ENCODE peak calls at places on chromosomes 5 and 9, in four cellular contexts. One of them, this sample, is unnamed.

GRCh38 chr5:6359941-6360683 is 18.2 kb downstream of the MED10 start:
- DNase-seq in GM23338: peak
- DNase-seq in MCF 10A: no peak
- DNase-seq in CD4-positive, alpha-beta T cell: peak
- DNase-seq in this sample: peak

GRCh38 chr5:57745676-57746075 is 263.1 kb upstream of the ACTBL2 start:
- DNase-seq in MCF 10A: no peak
- DNase-seq in CD4-positive, alpha-beta T cell: no peak
- DNase-seq in GM23338: no peak
- DNase-seq in this sample: no peak

GRCh38 chr5:87735918-87736317 is 323.2 kb upstream of the CCNH start:
- DNase-seq in CD4-positive, alpha-beta T cell: no peak
- DNase-seq in GM23338: no peak
- DNase-seq in MCF 10A: no peak
- DNase-seq in this sample: no peak

GRCh38 chr5:14743601-14744295 is 79.2 kb downstream of the OTULIN start:
- DNase-seq in MCF 10A: peak
- DNase-seq in CD4-positive, alpha-beta T cell: no peak
- DNase-seq in GM23338: no peak
- DNase-seq in this sample: no peak

GRCh38 chr5:5418764-5419163 is 3.7 kb upstream of the ICE1 start:
- DNase-seq in CD4-positive, alpha-beta T cell: no peak
- DNase-seq in MCF 10A: no peak
- DNase-seq in GM23338: peak
- DNase-seq in this sample: no peak

GRCh38 chr5:88275574-88275973 is 6.9 kb upstream of the TMEM161B start:
- DNase-seq in GM23338: no peak
- DNase-seq in CD4-positive, alpha-beta T cell: no peak
- DNase-seq in MCF 10A: no peak
- DNase-seq in this sample: no peak

GRCh38 chr9:129102791-129103594 is 7.6 kb downstream of the CRAT start:
- DNase-seq in GM23338: peak
- DNase-seq in MCF 10A: peak
- DNase-seq in CD4-positive, alpha-beta T cell: no peak
- DNase-seq in this sample: peak

GRCh38 chr5:170277953-170278352 is 19.6 kb downstream of the LCP2 start:
- DNase-seq in CD4-positive, alpha-beta T cell: no peak
- DNase-seq in GM23338: peak
- DNase-seq in MCF 10A: no peak
- DNase-seq in this sample: peak

GRCh38 chr9:105148328-105149006 is 96.0 kb upstream of the SLC44A1 start:
- DNase-seq in CD4-positive, alpha-beta T cell: no peak
- DNase-seq in GM23338: peak
- DNase-seq in MCF 10A: no peak
- DNase-seq in this sample: peak

GRCh38 chr5:138033916-138034315 is 1.0 kb upstream of the FAM13B start:
- DNase-seq in MCF 10A: no peak
- DNase-seq in CD4-positive, alpha-beta T cell: no peak
- DNase-seq in GM23338: no peak
- DNase-seq in this sample: no peak

GRCh38 chr5:77229887-77230286 is 19.4 kb downstream of the PDE8B start:
- DNase-seq in MCF 10A: no peak
- DNase-seq in CD4-positive, alpha-beta T cell: no peak
- DNase-seq in GM23338: no peak
- DNase-seq in this sample: no peak

GRCh38 chr5:77231470-77232138 is 21.1 kb downstream of the PDE8B start:
- DNase-seq in GM23338: peak
- DNase-seq in CD4-positive, alpha-beta T cell: no peak
- DNase-seq in MCF 10A: no peak
- DNase-seq in this sample: peak

GRCh38 chr5:77232545-77232944 is 22.1 kb downstream of the PDE8B start:
- DNase-seq in CD4-positive, alpha-beta T cell: no peak
- DNase-seq in GM23338: no peak
- DNase-seq in MCF 10A: no peak
- DNase-seq in this sample: no peak

GRCh38 chr5:77232959-77233358 is 22.5 kb downstream of the PDE8B start:
- DNase-seq in GM23338: no peak
- DNase-seq in CD4-positive, alpha-beta T cell: no peak
- DNase-seq in MCF 10A: no peak
- DNase-seq in this sample: peak

DNA sequence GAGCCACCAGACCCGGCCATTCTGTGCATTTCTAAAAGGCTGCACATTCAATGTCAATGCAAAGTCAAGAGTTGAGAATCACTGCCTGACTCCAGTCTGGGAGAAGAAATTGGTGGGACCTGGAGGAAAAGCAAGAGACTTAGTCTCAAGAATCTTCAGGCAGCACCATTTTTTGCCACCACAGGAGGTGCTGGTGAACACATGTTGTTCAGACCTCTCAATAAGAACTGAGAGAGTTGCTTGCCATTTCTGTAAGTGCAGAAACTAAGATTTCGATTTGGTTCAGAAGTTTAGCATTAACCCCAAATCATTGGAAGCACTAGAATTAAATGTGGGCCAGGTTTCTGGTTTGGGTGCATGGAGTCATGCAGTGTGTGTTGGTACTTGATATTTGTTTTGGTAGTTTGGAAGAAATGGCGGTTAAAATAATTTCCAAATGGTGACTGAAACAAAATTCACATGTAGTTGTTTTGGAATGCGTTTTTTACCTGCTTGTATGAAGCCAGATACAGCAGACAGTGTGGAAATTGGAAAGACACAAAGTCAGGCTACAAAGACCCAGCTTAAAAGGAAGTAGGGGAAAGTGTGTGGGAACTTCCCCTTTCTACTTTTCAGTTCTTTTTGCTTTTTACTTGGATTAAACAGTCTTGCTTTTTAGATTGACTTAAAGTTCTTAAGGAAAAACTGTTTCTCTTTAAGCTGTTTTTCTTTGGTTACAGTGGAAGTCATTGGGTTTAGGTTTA is 20.4 kb downstream of the PDE8B start:
- DNase-seq in GM23338: peak
- DNase-seq in CD4-positive, alpha-beta T cell: no peak
- DNase-seq in MCF 10A: peak
- DNase-seq in this sample: peak
- TF ChIP-seq CTCF in GM23338: peak
- TF ChIP-seq CTCF in CD4-positive, alpha-beta T cell: no peak
- TF ChIP-seq CTCF in MCF 10A: no peak
- TF ChIP-seq CTCF in this sample: peak

DNA sequence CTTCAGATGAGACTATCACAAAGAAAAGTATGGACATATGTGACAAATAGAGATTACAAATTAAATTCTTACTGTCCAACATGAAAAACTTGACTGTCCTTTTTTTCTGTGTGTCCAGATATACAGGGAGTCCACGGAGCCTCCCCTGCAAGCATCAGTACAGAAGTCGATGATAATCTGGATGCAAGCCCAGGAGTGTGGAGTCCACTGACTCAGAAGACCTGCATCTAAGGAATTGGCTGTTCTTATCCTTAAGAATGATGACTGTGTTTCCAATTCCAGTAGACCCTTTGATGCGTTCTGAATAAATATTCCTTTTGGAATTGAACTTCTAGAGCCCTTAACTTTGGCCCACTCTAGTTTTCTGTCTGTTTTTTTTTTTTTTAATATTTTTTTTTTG is 56.7 kb upstream of the TAF11L2 start:
- DNase-seq in GM23338: no peak
- DNase-seq in CD4-positive, alpha-beta T cell: no peak
- DNase-seq in MCF 10A: peak
- DNase-seq in this sample: no peak
- TF ChIP-seq CTCF in GM23338: no peak
- TF ChIP-seq CTCF in CD4-positive, alpha-beta T cell: no peak
- TF ChIP-seq CTCF in MCF 10A: no peak
- TF ChIP-seq CTCF in this sample: no peak

DNA sequence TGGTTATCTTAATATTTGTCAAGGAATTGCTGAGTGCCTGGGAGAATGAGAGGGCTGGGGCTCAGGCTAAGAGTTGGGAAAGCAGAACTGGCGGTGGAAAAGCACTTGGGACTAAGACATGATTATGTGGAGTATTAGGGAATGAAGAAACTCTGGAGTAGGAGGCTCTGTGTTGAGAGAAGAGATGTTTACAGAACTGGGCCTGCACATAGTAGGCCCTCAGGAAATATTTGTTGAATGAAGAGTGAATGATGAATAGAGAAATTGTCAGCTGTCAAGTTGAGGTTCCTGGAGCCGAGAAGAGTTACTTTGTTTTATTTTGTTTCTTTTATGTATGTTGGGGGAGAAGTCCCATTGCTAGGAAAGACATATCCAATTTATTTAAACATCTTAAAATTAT is 175.7 kb upstream of the SPRY4 start:
- DNase-seq in GM23338: no peak
- DNase-seq in CD4-positive, alpha-beta T cell: no peak
- DNase-seq in MCF 10A: no peak
- DNase-seq in this sample: no peak
- TF ChIP-seq CTCF in GM23338: no peak
- TF ChIP-seq CTCF in CD4-positive, alpha-beta T cell: no peak
- TF ChIP-seq CTCF in MCF 10A: no peak
- TF ChIP-seq CTCF in this sample: no peak

GRCh38 chr9:94553029-94553938 is 1.6 kb upstream of the PCAT7 start:
- DNase-seq in CD4-positive, alpha-beta T cell: no peak
- DNase-seq in GM23338: peak
- DNase-seq in MCF 10A: no peak
- DNase-seq in this sample: peak
- TF ChIP-seq CTCF in CD4-positive, alpha-beta T cell: no peak
- TF ChIP-seq CTCF in GM23338: peak
- TF ChIP-seq CTCF in MCF 10A: no peak
- TF ChIP-seq CTCF in this sample: no peak

GRCh38 chr9:89743576-89744254 is 138.9 kb downstream of the GADD45G start:
- DNase-seq in CD4-positive, alpha-beta T cell: peak
- DNase-seq in GM23338: peak
- DNase-seq in MCF 10A: no peak
- DNase-seq in this sample: no peak
- TF ChIP-seq CTCF in CD4-positive, alpha-beta T cell: no peak
- TF ChIP-seq CTCF in GM23338: no peak
- TF ChIP-seq CTCF in MCF 10A: no peak
- TF ChIP-seq CTCF in this sample: no peak

GRCh38 chr5:174410716-174411512 is 313.5 kb upstream of the MSX2 start:
- DNase-seq in CD4-positive, alpha-beta T cell: no peak
- DNase-seq in GM23338: no peak
- DNase-seq in MCF 10A: peak
- DNase-seq in this sample: no peak

GRCh38 chr5:174412374-174412773 is 312.0 kb upstream of the MSX2 start:
- DNase-seq in MCF 10A: no peak
- DNase-seq in CD4-positive, alpha-beta T cell: no peak
- DNase-seq in GM23338: no peak
- DNase-seq in this sample: no peak

GRCh38 chr5:174411513-174411819 is 312.9 kb upstream of the MSX2 start:
- DNase-seq in CD4-positive, alpha-beta T cell: no peak
- DNase-seq in MCF 10A: no peak
- DNase-seq in GM23338: no peak
- DNase-seq in this sample: no peak

GRCh38 chr5:174409971-174410370 is 314.4 kb upstream of the MSX2 start:
- DNase-seq in CD4-positive, alpha-beta T cell: no peak
- DNase-seq in GM23338: no peak
- DNase-seq in MCF 10A: no peak
- DNase-seq in this sample: no peak

DNA sequence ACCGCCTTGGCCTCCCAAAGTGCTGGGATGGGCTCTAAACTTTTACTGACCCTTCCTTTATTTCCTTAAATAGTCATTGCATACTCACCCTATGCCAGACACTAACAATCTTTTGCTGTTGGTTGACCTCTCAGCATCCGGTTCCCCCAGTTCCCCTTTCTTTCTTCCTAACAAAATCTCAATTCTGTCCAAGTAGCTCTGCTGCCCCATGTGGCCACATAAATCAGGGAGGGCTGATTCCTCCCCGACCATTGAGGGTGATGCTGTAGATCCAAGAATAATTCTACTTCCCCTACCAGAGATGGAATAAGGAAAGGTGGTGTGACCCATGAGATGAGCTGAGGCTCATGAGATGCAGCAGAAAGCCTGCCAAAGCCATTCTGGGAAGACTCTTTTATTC is 315.3 kb upstream of the MSX2 start:
- DNase-seq in MCF 10A: peak
- DNase-seq in CD4-positive, alpha-beta T cell: no peak
- DNase-seq in GM23338: peak
- DNase-seq in this sample: peak
- TF ChIP-seq CTCF in MCF 10A: no peak
- TF ChIP-seq CTCF in CD4-positive, alpha-beta T cell: no peak
- TF ChIP-seq CTCF in GM23338: peak
- TF ChIP-seq CTCF in this sample: peak

GRCh38 chr5:128673411-128673957 is 135.4 kb upstream of the FBN2 start:
- DNase-seq in GM23338: no peak
- DNase-seq in CD4-positive, alpha-beta T cell: no peak
- DNase-seq in MCF 10A: no peak
- DNase-seq in this sample: no peak
- TF ChIP-seq CTCF in GM23338: no peak
- TF ChIP-seq CTCF in CD4-positive, alpha-beta T cell: no peak
- TF ChIP-seq CTCF in MCF 10A: no peak
- TF ChIP-seq CTCF in this sample: no peak